ENCODE peak calls at places on chromosomes 16 and 17, in six cellular contexts. A, O, X, I, Q and P are unnamed samples.

GRCh38 chr17:43880420-43880991 is 26.8 kb downstream of the MPP2 start:
- DNase-seq in A (peak), O (no peak), X (peak), I (no peak), Q (no peak), P (no peak)

GRCh38 chr16:10039220-10040096 is 142.8 kb downstream of the GRIN2A start:
- DNase-seq in A (peak), O (peak), X (no peak), I (no peak), Q (peak), P (no peak)

GRCh38 chr17:50660042-50660886 is 25.6 kb downstream of the ABCC3 start:
- DNase-seq in A (peak), O (no peak), X (peak), I (no peak), Q (no peak), P (peak)

GRCh38 chr17:80123791-80124190 is 22.4 kb downstream of the GAA start:
- DNase-seq in A (peak), O (no peak), X (peak), I (peak), Q (no peak), P (peak)

GRCh38 chr17:58005728-58006562 is 1.1 kb downstream of the SRSF1 start:
- DNase-seq in A (no peak), O (no peak), X (no peak), I (no peak), Q (no peak), P (no peak)

GRCh38 chr16:63361032-63361624 is 1324.9 kb upstream of the CDH8 start:
- DNase-seq in A (peak), O (no peak), X (no peak), I (no peak), Q (no peak), P (no peak)

GRCh38 chr17:69142473-69142802 is 743 bp upstream of the ABCA6 start:
- DNase-seq in A (no peak), O (no peak), X (no peak), I (no peak), Q (no peak), P (no peak)

GRCh38 chr17:78322858-78323455 is 36.9 kb downstream of the SOCS3 start:
- DNase-seq in A (no peak), O (no peak), X (no peak), I (no peak), Q (peak), P (peak)

GRCh38 chr17:56785396-56785795 is 48.3 kb downstream of the C17orf67 start:
- DNase-seq in A (no peak), O (no peak), X (no peak), I (no peak), Q (no peak), P (no peak)

GRCh38 chr17:50845260-50846147 is 10.1 kb downstream of the WFIKKN2 start:
- DNase-seq in A (no peak), O (no peak), X (no peak), I (no peak), Q (peak), P (no peak)

GRCh38 chr17:65518256-65518655 is 43.2 kb downstream of the AXIN2 start:
- DNase-seq in A (no peak), O (no peak), X (no peak), I (no peak), Q (no peak), P (no peak)

GRCh38 chr17:61117983-61118382 is 281.7 kb upstream of the TBX2 start:
- DNase-seq in A (no peak), O (no peak), X (no peak), I (no peak), Q (no peak), P (no peak)

GRCh38 chr16:4053663-4054479 is 62.4 kb downstream of the ADCY9 start:
- DNase-seq in A (peak), O (peak), X (peak), I (peak), Q (no peak), P (peak)

GRCh38 chr16:29926675-29927522 is 873 bp upstream of the KCTD13 start:
- DNase-seq in A (peak), O (no peak), X (no peak), I (no peak), Q (peak), P (peak)

GRCh38 chr16:83928341-83929055 is 24.5 kb upstream of the OSGIN1 start:
- DNase-seq in A (no peak), O (no peak), X (no peak), I (no peak), Q (no peak), P (no peak)

GRCh38 chr17:38703742-38704644 is 1.1 kb upstream of the MLLT6 start:
- DNase-seq in A (peak), O (peak), X (peak), I (peak), Q (peak), P (peak)

GRCh38 chr16:89917773-89918452 is 749 bp upstream of the MC1R start:
- DNase-seq in A (peak), O (peak), X (peak), I (no peak), Q (peak), P (peak)

GRCh38 chr16:84517366-84517765 is 12.9 kb upstream of the MEAK7 start:
- DNase-seq in A (no peak), O (no peak), X (no peak), I (no peak), Q (no peak), P (no peak)

GRCh38 chr17:77830816-77831490 is 127.5 kb upstream of the TNRC6C start:
- DNase-seq in A (no peak), O (no peak), X (no peak), I (peak), Q (no peak), P (no peak)

GRCh38 chr16:67613808-67614207 is 31.1 kb upstream of the CARMIL2 start:
- DNase-seq in A (no peak), O (no peak), X (no peak), I (no peak), Q (no peak), P (no peak)

GRCh38 chr17:75487351-75488070 is 27.8 kb downstream of the CASKIN2 start:
- DNase-seq in A (peak), O (no peak), X (no peak), I (no peak), Q (peak), P (no peak)

GRCh38 chr16:69187387-69187890 is 475 bp downstream of the SNTB2 start:
- DNase-seq in A (peak), O (peak), X (peak), I (peak), Q (peak), P (peak)

GRCh38 chr16:87460936-87461335 is 31.9 kb downstream of the ZCCHC14 start:
- DNase-seq in A (no peak), O (no peak), X (no peak), I (no peak), Q (no peak), P (no peak)

GRCh38 chr17:44112284-44113280 is 10.9 kb downstream of the HDAC5 start:
- DNase-seq in A (peak), O (peak), X (no peak), I (no peak), Q (peak), P (peak)

GRCh38 chr17:82593590-82594087 is 54.6 kb downstream of the WDR45B start:
- DNase-seq in A (no peak), O (no peak), X (no peak), I (peak), Q (no peak), P (no peak)

GRCh38 chr16:69423189-69423588 is 1.2 kb upstream of the CYB5B start:
- DNase-seq in A (no peak), O (no peak), X (no peak), I (no peak), Q (no peak), P (no peak)

GRCh38 chr17:39632153-39632941 is 4.6 kb upstream of the STARD3 start:
- DNase-seq in A (peak), O (no peak), X (peak), I (no peak), Q (no peak), P (no peak)

GRCh38 chr17:33291248-33292183 is 1.6 kb downstream of the ASIC2 start:
- DNase-seq in A (peak), O (no peak), X (no peak), I (peak), Q (no peak), P (no peak)

GRCh38 chr16:68037820-68038597 is 14.9 kb downstream of the DUS2 start:
- DNase-seq in A (no peak), O (no peak), X (no peak), I (no peak), Q (no peak), P (no peak)

GRCh38 chr16:372584-372983 is 2.2 kb upstream of the MRPL28 start:
- DNase-seq in A (no peak), O (no peak), X (no peak), I (no peak), Q (no peak), P (no peak)

GRCh38 chr17:56690441-56691291 is 97.2 kb downstream of the NOG start:
- DNase-seq in A (no peak), O (no peak), X (no peak), I (no peak), Q (no peak), P (no peak)

GRCh38 chr16:12092347-12092882 is 115.9 kb downstream of the SNX29 start:
- DNase-seq in A (no peak), O (no peak), X (no peak), I (no peak), Q (no peak), P (peak)

GRCh38 chr17:66302761-66303626 is 581 bp downstream of the PRKCA start:
- DNase-seq in A (peak), O (peak), X (peak), I (no peak), Q (peak), P (peak)

GRCh38 chr17:68800731-68801130 is 154.5 kb downstream of the ABCA8 start:
- DNase-seq in A (no peak), O (no peak), X (no peak), I (no peak), Q (no peak), P (no peak)

GRCh38 chr16:69182730-69183416 is 4.1 kb upstream of the SNTB2 start:
- DNase-seq in A (peak), O (no peak), X (no peak), I (peak), Q (no peak), P (no peak)

GRCh38 chr17:45334231-45334630 is 17.4 kb upstream of the MAP3K14 start:
- DNase-seq in A (no peak), O (no peak), X (no peak), I (peak), Q (no peak), P (no peak)

GRCh38 chr17:45332505-45332904 is 15.7 kb upstream of the MAP3K14 start:
- DNase-seq in A (no peak), O (no peak), X (no peak), I (peak), Q (no peak), P (no peak)

GRCh38 chr17:45334701-45335677 is 18.2 kb upstream of the MAP3K14 start:
- DNase-seq in A (no peak), O (no peak), X (no peak), I (peak), Q (no peak), P (no peak)

GRCh38 chr17:45332989-45333701 is 16.3 kb upstream of the MAP3K14 start:
- DNase-seq in A (no peak), O (no peak), X (no peak), I (peak), Q (no peak), P (peak)

DNA sequence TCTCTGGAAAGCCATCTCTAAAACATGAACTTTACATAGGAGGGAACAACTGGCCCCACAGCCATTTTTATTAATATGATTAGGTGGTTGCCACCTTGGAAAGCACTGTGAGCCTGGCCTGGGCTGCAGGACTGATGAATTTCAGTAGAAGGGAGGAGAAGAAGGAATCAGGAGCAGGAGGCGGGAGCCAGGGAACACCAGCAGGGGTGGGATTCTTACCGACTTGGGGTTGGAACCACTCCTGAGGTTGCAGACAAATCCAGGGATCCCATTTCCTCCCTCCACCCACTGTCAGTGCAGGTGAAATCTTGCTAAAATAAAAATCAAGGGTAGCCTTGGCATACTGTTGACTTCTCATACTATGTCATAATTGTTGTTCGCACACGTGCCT is 16.9 kb upstream of the MAP3K14 start:
- DNase-seq in A (no peak), O (no peak), X (no peak), I (peak), Q (no peak), P (no peak)
- TF ChIP-seq POLR2A in A (no peak), O (no peak), X (no peak), I (no peak), Q (no peak), P (no peak)

DNA sequence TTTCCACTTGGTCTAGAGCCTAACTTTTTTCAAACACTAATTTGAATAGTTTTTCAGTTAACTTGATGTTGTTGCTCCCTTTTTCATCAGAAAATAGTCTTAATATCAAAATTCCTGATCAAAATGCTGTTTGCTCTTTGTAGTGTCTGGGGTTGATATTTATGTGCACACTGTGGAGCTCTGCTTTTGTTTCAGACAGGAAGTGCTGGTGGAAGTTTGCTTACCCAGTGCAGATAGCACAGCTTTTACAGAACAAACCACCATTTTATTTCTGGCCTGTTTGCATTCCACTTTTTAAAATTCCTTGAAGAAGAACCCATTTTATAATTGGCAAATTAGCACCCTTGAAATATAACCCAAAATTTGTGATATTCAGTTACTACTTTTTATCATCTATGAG is 125.4 kb downstream of the MRTFB start:
- DNase-seq in A (no peak), O (no peak), X (no peak), I (no peak), Q (no peak), P (no peak)
- H3K27ac ChIP-seq in A (no peak), O (no peak), X (peak), I (no peak), Q (no peak), P (no peak)

GRCh38 chr16:28882476-28883180 is 4.3 kb downstream of the ATP2A1 start:
- DNase-seq in A (no peak), O (no peak), X (no peak), I (no peak), Q (no peak), P (no peak)
- TF ChIP-seq CTCF in A (no peak), O (no peak), X (no peak), I (no peak), Q (no peak), P (no peak)

GRCh38 chr17:17836250-17836817 is 452 bp downstream of the SREBF1 start:
- DNase-seq in A (peak), O (peak), X (peak), I (peak), Q (peak), P (peak)
- TF ChIP-seq POLR2A in A (peak), O (peak), X (no peak), I (peak), Q (peak), P (peak)

DNA sequence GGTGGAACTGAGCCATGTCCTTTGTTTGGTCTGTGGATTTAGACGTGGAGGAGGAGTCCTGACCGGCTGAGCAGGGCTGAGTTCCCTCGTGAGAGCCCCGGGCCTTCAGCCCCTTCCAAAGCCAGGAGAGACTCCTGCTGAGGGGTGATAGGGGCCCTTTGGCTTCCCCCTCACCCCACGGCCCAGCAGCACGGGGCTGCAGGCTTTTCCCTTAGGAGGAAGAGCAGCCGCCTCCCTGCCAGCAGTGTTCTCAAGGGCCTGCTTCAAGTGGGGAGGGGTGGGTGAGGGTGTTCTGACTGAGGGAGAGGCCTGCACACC is 1.5 kb upstream of the CYB561 start:
- DNase-seq in A (no peak), O (no peak), X (peak), I (no peak), Q (no peak), P (no peak)
- H3K27ac ChIP-seq in A (peak), O (peak), X (peak), I (peak), Q (peak), P (no peak)

GRCh38 chr17:37490022-37490587 is 414 bp downstream of the DUSP14 start:
- DNase-seq in A (peak), O (peak), X (peak), I (peak), Q (peak), P (peak)
- TF ChIP-seq CTCF in A (peak), O (peak), X (no peak), I (no peak), Q (peak), P (peak)

GRCh38 chr17:81536299-81537290 is 8.4 kb downstream of the FSCN2 start:
- DNase-seq in A (peak), O (no peak), X (peak), I (no peak), Q (no peak), P (peak)

GRCh38 chr17:81537343-81537855 is 9.2 kb downstream of the FSCN2 start:
- DNase-seq in A (peak), O (no peak), X (peak), I (no peak), Q (no peak), P (peak)

GRCh38 chr17:81539571-81539900 is 11.4 kb downstream of the FSCN2 start:
- DNase-seq in A (peak), O (no peak), X (no peak), I (no peak), Q (no peak), P (no peak)

GRCh38 chr17:81538651-81539570 is 10.7 kb downstream of the FSCN2 start:
- DNase-seq in A (peak), O (no peak), X (no peak), I (no peak), Q (no peak), P (no peak)

GRCh38 chr17:81537856-81538555 is 9.8 kb downstream of the FSCN2 start:
- DNase-seq in A (peak), O (no peak), X (no peak), I (no peak), Q (no peak), P (no peak)
- TF ChIP-seq POLR2A in A (peak), O (no peak), X (no peak), I (no peak), Q (no peak), P (no peak)